ENCODE peak calls at places on chromosomes 4 and X, in five cellular contexts. T, Q, D, Y and N are unnamed samples.

GRCh38 chrX:13761606-13762005 is 27.1 kb downstream of the OFD1 start:
- DNase-seq in T (no peak), Q (no peak), D (no peak), Y (no peak), N (no peak)

GRCh38 chr4:87848622-87849351 is 16.0 kb downstream of the MEPE start:
- DNase-seq in T (peak), Q (peak), D (peak), Y (no peak), N (peak)

GRCh38 chr4:180768610-180769009 is 1474.6 kb upstream of the TENM3 start:
- DNase-seq in T (no peak), Q (no peak), D (no peak), Y (no peak), N (no peak)

GRCh38 chr4:153950100-153950979 is 161.5 kb upstream of the SFRP2 start:
- DNase-seq in T (no peak), Q (no peak), D (no peak), Y (peak), N (peak)

GRCh38 chr4:4860803-4861591 is 1.5 kb downstream of the MSX1 start:
- DNase-seq in T (no peak), Q (no peak), D (no peak), Y (no peak), N (no peak)

GRCh38 chr4:127249767-127250108 is 383.0 kb upstream of the INTU start:
- DNase-seq in T (no peak), Q (no peak), D (no peak), Y (no peak), N (no peak)

GRCh38 chr4:59247032-59247431 is 1953.1 kb upstream of the ADGRL3 start:
- DNase-seq in T (no peak), Q (no peak), D (no peak), Y (no peak), N (no peak)

GRCh38 chr4:33073811-33074210 is 2353.6 kb downstream of the PCDH7 start:
- DNase-seq in T (no peak), Q (no peak), D (no peak), Y (no peak), N (no peak)

GRCh38 chr4:17058506-17058905 is 160.1 kb upstream of the LDB2 start:
- DNase-seq in T (no peak), Q (no peak), D (no peak), Y (no peak), N (no peak)

GRCh38 chr4:17956245-17956644 is 65.3 kb downstream of the LCORL start:
- DNase-seq in T (no peak), Q (no peak), D (no peak), Y (no peak), N (no peak)

GRCh38 chr4:135838889-135839288 is 1637.3 kb upstream of the PABPC4L start:
- DNase-seq in T (no peak), Q (peak), D (no peak), Y (no peak), N (no peak)